ENCODE peak calls at places on chromosomes 4 and X, in nine cellular contexts. Q is fibroblast of the conjunctiva, N is tibial artery, K is PC-3, P is foreskin fibroblast, T is pulmonary artery endothelial cell, H is OCI-LY7, I is naive B cell, G is WERI-Rb-1. Z is an unnamed sample.

GRCh38 chr4:80213117-80213815 is 16.0 kb downstream of the PRDM8 start:
- DNase-seq in G (no peak), P (peak), H (no peak), Q (no peak), N (no peak), I (no peak), K (no peak), T (no peak), Z (peak)

GRCh38 chr4:169099775-169100180 is 89.7 kb upstream of the CBR4 start:
- DNase-seq in P (no peak), K (no peak), H (no peak), G (no peak), Q (peak), I (no peak), T (no peak), N (no peak), Z (no peak)

GRCh38 chr4:151015458-151016344 is 617 bp upstream of the LRBA start:
- DNase-seq in K (peak), I (peak), P (peak), G (peak), T (no peak), H (peak), N (peak), Q (no peak), Z (peak)

GRCh38 chr4:37441231-37442061 is 196.9 kb downstream of the NWD2 start:
- DNase-seq in Q (no peak), T (no peak), H (no peak), P (no peak), K (peak), N (no peak), I (no peak), G (no peak), Z (peak)

GRCh38 chrX:153926594-153926862 is 464 bp upstream of the ARHGAP4 start:
- DNase-seq in P (no peak), N (no peak), G (no peak), I (no peak), K (no peak), H (no peak), Q (no peak), T (no peak), Z (no peak)

GRCh38 chr4:67035501-67035900 is 509.8 kb downstream of the CENPC start:
- DNase-seq in T (no peak), H (no peak), N (no peak), G (no peak), I (no peak), P (no peak), Q (peak), K (peak), Z (peak)

GRCh38 chr4:3660086-3660927 is 105.9 kb upstream of the ADRA2C start:
- DNase-seq in P (no peak), K (no peak), I (no peak), T (no peak), G (peak), Q (no peak), H (peak), N (no peak), Z (no peak)

GRCh38 chr4:28788929-28789490 is 1928.4 kb downstream of the STIM2 start:
- DNase-seq in P (no peak), I (no peak), K (peak), N (no peak), H (no peak), G (no peak), Q (no peak), T (no peak), Z (no peak)

GRCh38 chrX:103722505-103722904 is 11.8 kb downstream of the TMEM31 start:
- DNase-seq in Q (peak), N (no peak), T (no peak), G (no peak), P (peak), I (no peak), K (no peak), H (no peak), Z (no peak)

GRCh38 chr4:83639849-83640493 is 104.1 kb downstream of the GPAT3 start:
- DNase-seq in H (peak), N (no peak), I (peak), G (peak), K (peak), Q (peak), T (no peak), P (peak), Z (peak)

GRCh38 chr4:2253160-2254084 is 8.5 kb downstream of the MXD4 start:
- DNase-seq in T (no peak), G (no peak), K (no peak), H (no peak), P (no peak), Q (no peak), I (no peak), N (no peak), Z (no peak)

GRCh38 chrX:9578083-9578779 is 113.4 kb downstream of the TBL1X start:
- DNase-seq in H (no peak), G (no peak), I (no peak), Q (no peak), T (no peak), K (no peak), N (no peak), P (no peak), Z (no peak)

GRCh38 chr4:185656467-185656890 is 121.2 kb upstream of the PDLIM3 start:
- DNase-seq in G (no peak), Q (peak), K (peak), H (no peak), P (no peak), I (no peak), N (peak), T (peak), Z (peak)

GRCh38 chrX:24154490-24155034 is 5.0 kb downstream of the ZFX start:
- DNase-seq in I (no peak), H (no peak), T (no peak), K (no peak), G (no peak), Q (no peak), P (no peak), N (no peak), Z (no peak)

GRCh38 chr4:73776363-73776762 is 36.0 kb downstream of the CXCL8 start:
- DNase-seq in K (peak), G (no peak), P (peak), T (peak), Q (peak), H (no peak), I (no peak), N (no peak), Z (peak)

GRCh38 chr4:150126880-150127236 is 48.6 kb downstream of the DCLK2 start:
- DNase-seq in K (peak), Q (no peak), I (peak), H (no peak), N (no peak), P (peak), G (no peak), T (no peak), Z (peak)